ENCODE peak calls at places on chromosomes 2 and 18, in five cellular contexts. U is transverse colon, V is breast epithelium, L is lower leg skin, J is right lobe of liver. O is an unnamed sample.

GRCh38 chr2:236887519-236887918 is 198.2 kb upstream of the COPS8 start:
- DNase-seq in U (peak), V (no peak), L (peak), J (no peak), O (no peak)

GRCh38 chr2:97714950-97715652 is 1.7 kb downstream of the ZAP70 start:
- DNase-seq in U (no peak), V (no peak), L (no peak), J (peak), O (no peak)

GRCh38 chr2:11752906-11753305 is 6.5 kb downstream of the LPIN1 start:
- DNase-seq in U (no peak), V (no peak), L (no peak), J (no peak), O (no peak)

GRCh38 chr2:130825231-130825971 is 11.3 kb upstream of the ARHGEF4 start:
- DNase-seq in U (no peak), V (no peak), L (no peak), J (peak), O (no peak)

GRCh38 chr18:58753976-58754375 is 82.7 kb downstream of the MALT1 start:
- DNase-seq in U (no peak), V (no peak), L (no peak), J (no peak), O (no peak)

GRCh38 chr2:185738679-185739472 is at the start of gene FSIP2:
- DNase-seq in U (peak), V (peak), L (peak), J (peak), O (no peak)

GRCh38 chr2:240503375-240503774 is 54.4 kb downstream of the ANKMY1 start:
- DNase-seq in U (no peak), V (peak), L (peak), J (no peak), O (no peak)

GRCh38 chr2:41294331-41294730 is 753.5 kb upstream of the PKDCC start:
- DNase-seq in U (no peak), V (no peak), L (no peak), J (no peak), O (no peak)

GRCh38 chr2:171521361-171522056 is 765 bp upstream of the CYBRD1 start:
- DNase-seq in U (no peak), V (no peak), L (no peak), J (no peak), O (no peak)

GRCh38 chr2:239378021-239378917 is 22.6 kb downstream of the HDAC4 start:
- DNase-seq in U (no peak), V (peak), L (peak), J (no peak), O (no peak)

GRCh38 chr18:48922801-48923730 is 27.7 kb downstream of the SMAD7 start:
- DNase-seq in U (peak), V (no peak), L (peak), J (peak), O (peak)

GRCh38 chr2:223148516-223148915 is 96.5 kb downstream of the KCNE4 start:
- DNase-seq in U (no peak), V (no peak), L (no peak), J (no peak), O (no peak)

GRCh38 chr2:74893332-74893731 is 59.4 kb downstream of the HK2 start:
- DNase-seq in U (no peak), V (no peak), L (peak), J (no peak), O (peak)

GRCh38 chr2:73823916-73824523 is 4.7 kb upstream of the STAMBP start:
- DNase-seq in U (peak), V (no peak), L (no peak), J (no peak), O (peak)

GRCh38 chr2:10933700-10934225 is 22.0 kb downstream of the KCNF1 start:
- DNase-seq in U (no peak), V (no peak), L (no peak), J (no peak), O (no peak)

GRCh38 chr18:7821784-7822183 is 254.7 kb downstream of the PTPRM start:
- DNase-seq in U (no peak), V (no peak), L (no peak), J (no peak), O (no peak)

GRCh38 chr2:239756392-239757153 is 268.6 kb downstream of the NDUFA10 start:
- DNase-seq in U (no peak), V (no peak), L (no peak), J (no peak), O (no peak)

GRCh38 chr2:202115385-202116060 is 42.5 kb downstream of the KIAA2012 start:
- DNase-seq in U (no peak), V (no peak), L (no peak), J (no peak), O (no peak)

GRCh38 chr18:40313030-40313642 is 1641.9 kb upstream of the PIK3C3 start:
- DNase-seq in U (no peak), V (no peak), L (no peak), J (no peak), O (no peak)

GRCh38 chr2:150994041-150994440 is 267.6 kb downstream of the RBM43 start:
- DNase-seq in U (no peak), V (no peak), L (no peak), J (no peak), O (no peak)

GRCh38 chr2:204019572-204020501 is 83.3 kb downstream of the ICOS start:
- DNase-seq in U (no peak), V (no peak), L (no peak), J (no peak), O (peak)

GRCh38 chr2:96734899-96735585 is 4.8 kb downstream of the LMAN2L start:
- DNase-seq in U (no peak), V (no peak), L (no peak), J (no peak), O (no peak)

GRCh38 chr18:44799422-44800421 is 119.0 kb downstream of the SETBP1 start:
- DNase-seq in U (no peak), V (no peak), L (no peak), J (no peak), O (no peak)

GRCh38 chr2:102080451-102081054 is 62.0 kb upstream of the IL1R1 start:
- DNase-seq in U (no peak), V (no peak), L (no peak), J (no peak), O (no peak)

GRCh38 chr2:118801154-118801553 is 46.3 kb downstream of the EN1 start:
- DNase-seq in U (no peak), V (no peak), L (peak), J (no peak), O (no peak)

GRCh38 chr2:96157649-96158553 is 12.7 kb upstream of the DUSP2 start:
- DNase-seq in U (no peak), V (no peak), L (no peak), J (peak), O (no peak)

GRCh38 chr2:168603439-168603961 is 147.4 kb downstream of the CERS6 start:
- DNase-seq in U (no peak), V (no peak), L (no peak), J (no peak), O (no peak)

GRCh38 chr18:7898181-7898580 is 331.1 kb downstream of the PTPRM start:
- DNase-seq in U (no peak), V (no peak), L (no peak), J (no peak), O (no peak)

GRCh38 chr18:58842978-58843661 is 21.6 kb upstream of the ZNF532 start:
- DNase-seq in U (no peak), V (no peak), L (no peak), J (no peak), O (no peak)

DNA sequence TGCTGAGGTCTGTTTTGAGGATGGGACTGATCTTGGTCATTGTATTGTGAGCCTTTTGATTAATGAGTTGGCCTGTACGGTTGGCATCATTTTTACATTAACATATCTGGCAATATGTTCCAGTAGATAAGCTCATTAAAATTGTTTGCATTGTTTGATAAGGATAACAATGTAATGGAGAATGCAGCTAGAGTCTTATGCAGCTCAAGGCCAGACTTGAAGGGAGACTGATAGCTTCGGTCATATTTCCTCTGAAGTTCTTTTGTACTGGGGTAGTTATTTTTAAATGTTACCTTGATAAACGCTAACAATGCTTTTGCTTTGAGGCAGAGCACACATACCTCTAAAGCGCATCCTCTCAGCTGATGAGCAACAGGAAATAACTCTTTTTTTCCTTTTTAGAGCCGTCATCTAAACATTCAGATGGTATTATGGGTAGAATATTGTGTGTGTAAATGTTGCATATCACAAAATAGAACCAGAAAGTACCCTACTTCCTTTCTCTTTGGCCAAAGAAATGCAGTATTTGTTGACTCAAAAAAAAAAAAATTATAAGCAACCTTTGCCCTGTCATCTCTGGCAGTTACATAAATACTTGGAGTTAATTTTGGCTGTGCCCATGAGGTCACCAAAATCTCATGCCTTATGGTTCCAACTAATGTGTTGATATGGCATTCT is 1.3 kb downstream of the MAPRE2 start:
- DNase-seq in U (no peak), V (no peak), L (no peak), J (no peak), O (no peak)
- TF ChIP-seq POLR2A in U (peak), V (no peak), L (no peak), J (no peak), O (no peak)

DNA sequence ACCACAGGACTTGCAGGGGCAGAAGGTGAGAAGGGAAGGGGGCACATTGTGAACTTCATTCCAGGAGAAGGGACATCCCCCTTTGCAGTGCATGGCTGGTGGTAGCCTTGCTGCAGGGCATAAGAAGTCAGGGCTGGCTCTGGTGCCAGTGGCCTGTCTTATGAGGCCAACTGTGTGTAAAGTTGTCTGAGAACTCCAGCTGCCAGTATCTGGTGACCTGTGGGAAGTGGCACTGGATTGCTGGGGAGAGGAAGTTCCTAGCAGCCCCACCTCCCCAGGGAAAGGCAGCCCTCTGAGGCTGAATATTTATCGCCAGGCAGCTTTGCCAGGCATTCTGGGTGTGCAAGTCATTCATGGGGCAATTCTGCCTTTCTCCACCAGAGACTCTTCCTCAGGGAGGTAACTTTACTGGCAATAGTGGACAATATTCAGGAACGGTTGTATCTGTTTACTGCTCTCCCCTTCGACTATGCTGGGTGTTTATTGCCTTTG is 12.2 kb downstream of the TRPM8 start:
- DNase-seq in U (peak), V (no peak), L (no peak), J (no peak), O (peak)
- TF ChIP-seq POLR2A in U (no peak), V (no peak), L (no peak), J (no peak), O (no peak)

DNA sequence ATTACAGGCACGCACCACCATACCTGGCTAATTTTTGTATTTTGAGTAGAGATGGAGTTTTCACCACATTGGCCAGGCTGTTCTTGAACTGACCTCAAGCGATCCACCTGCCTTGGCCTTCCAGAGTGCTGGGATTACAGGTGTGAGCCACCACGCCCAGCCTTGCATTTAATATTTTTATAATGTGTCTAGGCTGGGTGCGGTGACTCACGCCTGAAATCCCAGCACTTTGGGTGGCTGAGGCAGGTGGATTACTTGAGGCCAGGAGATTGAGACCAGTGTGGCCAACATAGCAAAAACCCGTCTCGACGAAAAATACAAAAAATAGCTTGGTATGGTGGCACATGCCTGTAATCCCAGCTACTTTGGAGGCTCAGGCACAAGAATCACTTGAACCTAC is 3.2 kb downstream of the RPL37A start:
- DNase-seq in U (peak), V (no peak), L (no peak), J (no peak), O (no peak)
- TF ChIP-seq POLR2A in U (no peak), V (no peak), L (no peak), J (no peak), O (no peak)

GRCh38 chr18:25594351-25594750 is 242.4 kb upstream of the ZNF521 start:
- DNase-seq in U (no peak), V (no peak), L (no peak), J (no peak), O (no peak)

GRCh38 chr18:25595274-25595673 is 243.3 kb upstream of the ZNF521 start:
- DNase-seq in U (no peak), V (no peak), L (no peak), J (no peak), O (no peak)

GRCh38 chr18:25587545-25587944 is 235.6 kb upstream of the ZNF521 start:
- DNase-seq in U (no peak), V (no peak), L (no peak), J (no peak), O (no peak)

GRCh38 chr18:25592804-25593360 is 240.9 kb upstream of the ZNF521 start:
- DNase-seq in U (no peak), V (no peak), L (no peak), J (no peak), O (no peak)

GRCh38 chr18:25590456-25590855 is 238.5 kb upstream of the ZNF521 start:
- DNase-seq in U (no peak), V (no peak), L (no peak), J (no peak), O (no peak)
- TF ChIP-seq POLR2A in U (no peak), V (no peak), L (no peak), J (no peak), O (no peak)

O was measured in H54.